ENCODE peak calls at places on chromosomes 11 and 22, in six cellular contexts. M is heart left ventricle, N is adrenal gland, F is MM.1S, K is transverse colon, Z is PC-9. H is an unnamed sample. For H3K27me3, the result is how much of the 10 kb centered on the place peaks cover.

GRCh38 chr11:59138643-59139042 is 4.0 kb upstream of the FAM111A start:
- DNase-seq in M (no peak), N (no peak), F (no peak), K (no peak), Z (no peak), H (no peak)

GRCh38 chr11:111833524-111833923 is 37.9 kb downstream of the ALG9 start:
- DNase-seq in M (no peak), N (no peak), F (no peak), K (no peak), Z (no peak), H (no peak)

GRCh38 chr11:27807594-27807993 is 107.3 kb upstream of the BDNF start:
- DNase-seq in M (no peak), N (no peak), F (no peak), K (no peak), Z (no peak), H (no peak)

GRCh38 chr11:47433991-47434786 is 8.0 kb upstream of the PSMC3 start:
- DNase-seq in M (no peak), N (peak), F (no peak), K (no peak), Z (no peak), H (no peak)

GRCh38 chr11:14542384-14542783 is 22.2 kb upstream of the PSMA1 start:
- DNase-seq in M (no peak), N (no peak), F (no peak), K (no peak), Z (no peak), H (no peak)

GRCh38 chr22:19902245-19902699 is 39.3 kb upstream of the COMT start:
- DNase-seq in M (no peak), N (no peak), F (no peak), K (no peak), Z (no peak), H (no peak)

GRCh38 chr11:100790073-100790472 is 103.0 kb downstream of the ARHGAP42 start:
- DNase-seq in M (no peak), N (no peak), F (no peak), K (no peak), Z (no peak), H (no peak)

GRCh38 chr11:17711836-17712235 is 7.5 kb upstream of the MYOD1 start:
- DNase-seq in M (no peak), N (no peak), F (no peak), K (no peak), Z (no peak), H (no peak)

GRCh38 chr11:62001450-62002178 is 34.2 kb upstream of the FTH1 start:
- DNase-seq in M (peak), N (no peak), F (no peak), K (peak), Z (no peak), H (no peak)

GRCh38 chr22:23251445-23252093 is 71.3 kb downstream of the BCR start:
- DNase-seq in M (no peak), N (peak), F (no peak), K (peak), Z (no peak), H (peak)

GRCh38 chr11:7530013-7530412 is 16.2 kb downstream of the PPFIBP2 start:
- DNase-seq in M (no peak), N (no peak), F (no peak), K (no peak), Z (no peak), H (no peak)

GRCh38 chr11:46369458-46370152 is 11.9 kb upstream of the MDK start:
- DNase-seq in M (peak), N (no peak), F (peak), K (peak), Z (peak), H (no peak)

GRCh38 chr11:117734596-117734995 is 62.4 kb downstream of the DSCAML1 start:
- DNase-seq in M (no peak), N (no peak), F (no peak), K (no peak), Z (no peak), H (no peak)

GRCh38 chr22:41638748-41639147 is 17.7 kb downstream of the XRCC6 start:
- DNase-seq in M (no peak), N (no peak), F (no peak), K (no peak), Z (no peak), H (no peak)

GRCh38 chr11:94139421-94139820 is 10.8 kb downstream of the PANX1 start:
- DNase-seq in M (no peak), N (peak), F (no peak), K (no peak), Z (no peak), H (no peak)

GRCh38 chr11:124896821-124897391 is 759 bp downstream of the ROBO4 start:
- DNase-seq in M (peak), N (no peak), F (no peak), K (no peak), Z (no peak), H (no peak)

GRCh38 chr11:33160147-33160546 is 1.1 kb downstream of the CSTF3 start:
- DNase-seq in M (no peak), N (no peak), F (peak), K (no peak), Z (no peak), H (no peak)

GRCh38 chr11:107576497-107577086 is 11.1 kb upstream of the ALKBH8 start:
- DNase-seq in M (no peak), N (peak), F (peak), K (peak), Z (peak), H (peak)

GRCh38 chr22:42635531-42635930 is 4.9 kb downstream of the ATP5MGL start:
- DNase-seq in M (peak), N (peak), F (no peak), K (peak), Z (peak), H (peak)

GRCh38 chr11:733072-733471 is 14.2 kb upstream of the TALDO1 start:
- DNase-seq in M (no peak), N (no peak), F (no peak), K (no peak), Z (no peak), H (no peak)

GRCh38 chr11:61357894-61358239 is 3.8 kb downstream of the CYB561A3 start:
- DNase-seq in M (no peak), N (no peak), F (no peak), K (no peak), Z (no peak), H (no peak)

GRCh38 chr11:80783561-80783960 is 1342.7 kb upstream of the TENM4 start:
- DNase-seq in M (no peak), N (no peak), F (no peak), K (no peak), Z (no peak), H (no peak)

GRCh38 chr11:93700830-93701229 is 39.3 kb downstream of the CEP295 start:
- DNase-seq in M (no peak), N (no peak), F (no peak), K (no peak), Z (no peak), H (no peak)

GRCh38 chr11:114563077-114563476 is 3.4 kb upstream of the NXPE1 start:
- DNase-seq in M (no peak), N (no peak), F (no peak), K (no peak), Z (no peak), H (no peak)

GRCh38 chr22:30444632-30445437 is 19.3 kb downstream of the MTFP1 start:
- DNase-seq in M (no peak), N (no peak), F (peak), K (peak), Z (peak), H (no peak)

GRCh38 chr11:63834532-63835155 is 4.3 kb upstream of the MARK2 start:
- DNase-seq in M (no peak), N (no peak), F (no peak), K (no peak), Z (no peak), H (no peak)

GRCh38 chr11:93059074-93059957 is 89.9 kb downstream of the MTNR1B start:
- DNase-seq in M (no peak), N (no peak), F (no peak), K (no peak), Z (no peak), H (no peak)

GRCh38 chr11:57885298-57886035 is 123.9 kb downstream of the CTNND1 start:
- DNase-seq in M (no peak), N (peak), F (no peak), K (no peak), Z (no peak), H (no peak)

GRCh38 chr11:33899383-33900037 is 7.6 kb upstream of the LMO2 start:
- DNase-seq in M (peak), N (peak), F (no peak), K (peak), Z (peak), H (no peak)

GRCh38 chr11:122634507-122634906 is 21.0 kb upstream of the UBASH3B start:
- DNase-seq in M (peak), N (no peak), F (no peak), K (peak), Z (peak), H (no peak)

GRCh38 chr11:78319453-78319955 is 98.1 kb downstream of the GAB2 start:
- DNase-seq in M (no peak), N (no peak), F (no peak), K (peak), Z (no peak), H (no peak)

GRCh38 chr11:1832989-1833365 is 1.8 kb upstream of the SYT8 start:
- DNase-seq in M (peak), N (peak), F (no peak), K (no peak), Z (no peak), H (no peak)

GRCh38 chr11:22510010-22510409 is 115.6 kb downstream of the FANCF start:
- DNase-seq in M (no peak), N (no peak), F (no peak), K (no peak), Z (no peak), H (no peak)

GRCh38 chr11:123568367-123568870 is 86.0 kb downstream of the SCN3B start:
- DNase-seq in M (no peak), N (no peak), F (no peak), K (no peak), Z (no peak), H (no peak)

GRCh38 chr11:108538022-108538424 is 39.8 kb upstream of the POGLUT3 start:
- DNase-seq in M (no peak), N (no peak), F (no peak), K (peak), Z (peak), H (peak)

GRCh38 chr22:45450931-45451651 is 37.6 kb downstream of the RIBC2 start:
- DNase-seq in M (no peak), N (no peak), F (no peak), K (no peak), Z (no peak), H (no peak)
- H3K27me3 ChIP-seq in M (under half), N (under half), F (half or more), K (under half), Z (under half), H (under half)

DNA sequence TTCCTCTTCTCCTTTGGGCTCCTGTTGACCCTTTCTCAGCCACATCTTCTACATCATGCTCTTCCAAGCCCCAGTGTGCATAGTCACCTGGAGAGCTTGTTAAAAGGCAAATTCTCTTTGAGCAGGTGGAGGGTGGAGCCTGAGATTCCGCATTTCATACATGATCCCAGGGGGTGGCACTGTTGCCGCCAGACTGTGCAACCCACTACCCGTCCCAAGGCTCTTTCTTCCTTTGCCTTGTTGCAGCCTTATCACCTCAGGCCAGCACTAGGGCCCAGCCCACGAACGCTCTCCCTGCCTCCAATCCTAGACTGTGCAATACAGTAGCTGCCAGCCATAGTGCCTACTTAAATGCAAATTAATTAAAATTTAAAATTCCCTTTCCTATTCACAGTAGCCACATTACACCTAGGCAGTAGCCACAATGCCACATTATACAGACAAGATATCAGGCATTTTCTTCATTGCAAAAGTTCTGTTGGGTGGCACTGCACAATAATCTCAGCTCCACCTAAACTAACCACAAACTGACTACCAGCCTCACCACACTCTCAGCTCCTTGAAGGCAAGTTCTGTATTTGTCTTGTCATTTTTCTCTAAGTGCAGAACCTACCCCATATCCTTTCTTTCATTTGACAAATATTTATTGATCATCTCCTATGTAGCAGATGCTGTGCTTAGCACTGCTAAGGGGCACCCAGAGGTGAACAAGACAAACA is 4.6 kb upstream of the KCNJ5 start:
- DNase-seq in M (no peak), N (no peak), F (peak), K (peak), Z (no peak), H (peak)
- TF ChIP-seq CTCF in M (no peak), N (peak), F (peak), K (no peak), Z (peak), H (peak)

GRCh38 chr11:128521697-128522062 is 65.7 kb downstream of the ETS1 start:
- DNase-seq in M (peak), N (peak), F (peak), K (no peak), Z (no peak), H (no peak)

GRCh38 chr11:128519353-128519752 is 68.0 kb downstream of the ETS1 start:
- DNase-seq in M (no peak), N (no peak), F (no peak), K (no peak), Z (no peak), H (peak)

GRCh38 chr11:128518493-128519207 is 68.7 kb downstream of the ETS1 start:
- DNase-seq in M (no peak), N (no peak), F (no peak), K (no peak), Z (no peak), H (no peak)

GRCh38 chr11:128520886-128521696 is 66.3 kb downstream of the ETS1 start:
- DNase-seq in M (no peak), N (no peak), F (no peak), K (no peak), Z (no peak), H (no peak)

GRCh38 chr11:128520206-128520885 is 67.0 kb downstream of the ETS1 start:
- DNase-seq in M (no peak), N (no peak), F (no peak), K (no peak), Z (no peak), H (no peak)
- H3K4me3 ChIP-seq in M (peak), N (no peak), F (peak), K (peak), Z (peak), H (peak)

GRCh38 chr11:120147950-120148270 is 10.0 kb upstream of the TRIM29 start:
- DNase-seq in M (no peak), N (no peak), F (no peak), K (no peak), Z (no peak), H (no peak)
- H3K27me3 ChIP-seq in M (half or more), N (under half), F (under half), K (under half), Z (under half), H (under half)

DNA sequence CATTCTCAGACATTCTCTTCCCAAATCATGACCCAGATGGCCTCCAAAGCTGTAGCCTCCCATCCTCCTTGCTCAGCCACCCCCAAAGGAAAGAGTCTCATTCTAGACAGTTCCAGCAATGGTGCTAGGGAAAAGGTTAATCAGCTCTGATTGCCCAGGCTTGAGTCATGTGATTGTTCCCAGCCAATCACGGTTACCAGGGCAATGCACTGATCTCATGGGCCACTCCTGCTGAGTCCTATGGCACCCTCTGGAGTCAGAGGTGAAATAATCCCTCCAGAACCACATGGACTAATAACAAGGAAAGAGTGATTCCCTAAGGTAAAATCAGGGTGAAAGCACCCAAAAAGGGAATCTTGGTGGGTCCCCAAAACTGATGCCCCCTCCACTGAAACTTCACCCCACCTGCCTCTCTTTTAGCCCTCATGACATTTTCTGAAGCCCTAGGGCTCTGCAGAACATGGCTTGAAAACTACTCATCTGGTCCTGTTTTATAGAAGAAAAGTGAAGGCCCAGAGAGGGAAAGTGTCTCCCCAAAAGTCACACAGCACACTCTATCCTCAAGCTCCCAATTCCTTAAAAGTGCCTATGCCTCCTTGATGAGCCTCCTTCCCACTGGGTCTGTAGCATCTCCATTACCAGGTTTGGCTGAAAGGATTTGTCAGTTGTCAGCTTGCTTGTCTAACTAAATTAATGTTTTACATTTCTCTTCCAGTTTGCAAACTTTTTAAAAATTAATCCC is 203.7 kb downstream of the MN1 start:
- DNase-seq in M (no peak), N (no peak), F (no peak), K (no peak), Z (peak), H (no peak)
- TF ChIP-seq CTCF in M (no peak), N (no peak), F (no peak), K (no peak), Z (no peak), H (no peak)

GRCh38 chr22:46089426-46090041 is 60.8 kb upstream of the PPARA start:
- DNase-seq in M (peak), N (no peak), F (no peak), K (peak), Z (no peak), H (peak)

GRCh38 chr22:46091277-46091977 is 58.9 kb upstream of the PPARA start:
- DNase-seq in M (no peak), N (no peak), F (no peak), K (no peak), Z (no peak), H (no peak)

GRCh38 chr22:46090631-46091201 is 59.6 kb upstream of the PPARA start:
- DNase-seq in M (peak), N (peak), F (no peak), K (no peak), Z (no peak), H (no peak)

GRCh38 chr22:46088541-46089311 is 61.6 kb upstream of the PPARA start:
- DNase-seq in M (peak), N (no peak), F (no peak), K (no peak), Z (no peak), H (peak)

DNA sequence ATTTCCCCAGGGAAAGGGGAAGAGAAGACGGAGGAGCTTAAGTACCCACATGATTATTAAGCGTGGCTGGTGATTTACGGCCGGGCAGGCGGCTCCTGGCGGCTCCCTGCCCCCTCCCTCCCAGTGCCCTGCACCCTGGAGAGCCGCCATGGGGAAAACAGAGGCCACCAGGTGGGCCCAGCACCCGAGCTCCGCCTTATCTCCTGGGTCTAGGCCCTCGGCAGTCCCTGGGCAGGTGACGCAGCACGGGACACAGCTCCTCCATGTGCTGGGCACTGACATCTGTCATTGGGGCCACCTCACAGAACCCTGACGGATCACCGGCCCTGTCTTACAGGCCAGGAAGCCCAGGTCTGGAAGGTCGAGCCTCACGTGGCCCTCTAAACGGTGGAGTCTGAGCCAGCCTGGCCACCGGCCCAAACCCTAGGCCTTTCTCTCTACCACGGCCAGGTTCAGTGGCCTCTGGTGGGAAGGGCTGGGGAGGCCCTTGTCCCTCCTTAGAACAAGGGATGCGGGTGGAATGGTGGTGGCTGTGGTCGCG is 60.2 kb upstream of the PPARA start:
- DNase-seq in M (peak), N (peak), F (no peak), K (peak), Z (no peak), H (no peak)
- H3K4me3 ChIP-seq in M (peak), N (no peak), F (no peak), K (no peak), Z (no peak), H (no peak)

GRCh38 chr22:37819100-37819433 is 4.1 kb upstream of the GALR3 start:
- DNase-seq in M (no peak), N (no peak), F (no peak), K (no peak), Z (no peak), H (no peak)

GRCh38 chr22:37823134-37823985 is at the start of gene GALR3:
- DNase-seq in M (no peak), N (no peak), F (no peak), K (no peak), Z (no peak), H (no peak)

GRCh38 chr22:37820350-37820749 is 2.8 kb upstream of the GALR3 start:
- DNase-seq in M (no peak), N (no peak), F (no peak), K (no peak), Z (no peak), H (no peak)

GRCh38 chr22:37824674-37825641 is 1.8 kb downstream of the GALR3 start:
- DNase-seq in M (no peak), N (no peak), F (no peak), K (no peak), Z (no peak), H (no peak)

DNA sequence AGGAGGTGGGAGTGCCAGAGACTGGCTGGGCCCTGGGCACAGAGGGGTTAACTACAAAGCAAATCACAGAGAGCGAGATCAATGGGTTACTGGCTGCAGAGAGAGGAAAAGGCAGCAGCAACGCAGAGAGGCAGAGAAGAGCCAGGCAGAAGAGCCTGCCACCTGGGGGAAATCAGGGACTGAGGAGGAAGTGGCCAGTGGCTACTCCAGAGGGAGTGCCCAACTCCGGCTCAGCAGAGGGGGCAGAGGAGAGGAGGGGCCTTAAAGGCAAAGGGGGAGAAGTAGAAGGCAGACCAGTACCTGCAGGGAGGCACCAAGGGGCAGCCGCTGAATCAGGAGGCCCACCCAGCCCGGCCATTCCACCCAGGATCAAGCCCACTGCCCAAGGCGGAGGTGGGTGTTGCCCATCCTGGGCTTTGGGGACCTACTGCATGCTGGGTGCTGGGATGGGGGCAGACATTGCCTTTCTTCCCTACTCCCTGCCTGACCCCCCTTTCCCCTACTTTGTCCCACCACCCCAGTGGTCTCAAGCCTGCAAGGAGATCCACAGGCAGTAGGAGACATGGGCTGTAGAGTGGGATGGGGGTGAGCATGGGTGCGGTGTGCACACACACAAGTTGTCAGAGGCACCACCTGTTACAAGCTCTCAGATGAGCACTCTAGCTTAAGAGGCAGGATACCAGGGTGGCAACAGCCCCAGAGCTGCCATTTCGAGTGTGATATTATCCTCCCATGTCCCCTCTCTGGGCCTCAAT is 926 bp upstream of the GALR3 start:
- DNase-seq in M (no peak), N (no peak), F (no peak), K (no peak), Z (no peak), H (no peak)
- H3K27me3 ChIP-seq in M (under half), N (under half), F (under half), K (under half), Z (under half), H (under half)

H was measured in Peyer's patch.